ENCODE peak calls at places on chromosome 1, in eight cellular contexts. F is sigmoid colon, E is esophagus squamous epithelium, T is HCT116, J is IMR-90, N is right lobe of liver, S is prostate gland, V is endothelial cell of umbilical vein. H is an unnamed sample.

GRCh38 chr1:35564037-35564883 is 6.7 kb downstream of the NCDN start:
- DNase-seq in T (peak; percentile 58), S (peak; percentile 71), E (no peak), N (peak; percentile 73), V (peak; percentile 70), F (peak; percentile 85), J (peak; percentile 78), H (peak; percentile 93)

GRCh38 chr1:49036700-49037099 is 260.0 kb upstream of the BEND5 start:
- DNase-seq in T (no peak), E (no peak), S (no peak), J (no peak), N (no peak), F (no peak), V (no peak), H (no peak)

GRCh38 chr1:156534424-156535060 is 34.0 kb upstream of the MEF2D start:
- DNase-seq in S (no peak), E (no peak), J (no peak), N (no peak), T (no peak), F (no peak), V (no peak), H (no peak)

GRCh38 chr1:214417545-214418210 is 133.7 kb downstream of the PTPN14 start:
- DNase-seq in T (no peak), F (no peak), J (no peak), V (no peak), N (no peak), E (no peak), S (no peak), H (no peak)

GRCh38 chr1:5770981-5771765 is 221.1 kb downstream of the NPHP4 start:
- DNase-seq in V (no peak), S (no peak), F (no peak), T (no peak), E (no peak), N (no peak), J (no peak), H (no peak)

GRCh38 chr1:226457307-226457712 is 49.4 kb upstream of the PARP1 start:
- DNase-seq in F (no peak), N (no peak), T (no peak), S (no peak), E (no peak), V (peak; percentile 16), J (no peak), H (no peak)

GRCh38 chr1:72845342-72845741 is 563.0 kb upstream of the NEGR1 start:
- DNase-seq in F (no peak), E (no peak), N (no peak), S (no peak), V (peak; percentile 31), T (no peak), J (no peak), H (no peak)

GRCh38 chr1:10679521-10680220 is 116.8 kb downstream of the CASZ1 start:
- DNase-seq in N (no peak), E (no peak), T (peak; percentile 65), J (peak; percentile 62), V (peak; percentile 36), F (no peak), S (peak; percentile 76), H (no peak)

GRCh38 chr1:188386161-188386560 is 1557.4 kb downstream of the PLA2G4A start:
- DNase-seq in T (no peak), V (no peak), E (no peak), F (no peak), J (no peak), S (no peak), N (no peak), H (no peak)

GRCh38 chr1:211893260-211893659 is 62.7 kb upstream of the LPGAT1 start:
- DNase-seq in J (no peak), T (no peak), F (no peak), N (no peak), S (no peak), E (no peak), V (no peak), H (no peak)

DNA sequence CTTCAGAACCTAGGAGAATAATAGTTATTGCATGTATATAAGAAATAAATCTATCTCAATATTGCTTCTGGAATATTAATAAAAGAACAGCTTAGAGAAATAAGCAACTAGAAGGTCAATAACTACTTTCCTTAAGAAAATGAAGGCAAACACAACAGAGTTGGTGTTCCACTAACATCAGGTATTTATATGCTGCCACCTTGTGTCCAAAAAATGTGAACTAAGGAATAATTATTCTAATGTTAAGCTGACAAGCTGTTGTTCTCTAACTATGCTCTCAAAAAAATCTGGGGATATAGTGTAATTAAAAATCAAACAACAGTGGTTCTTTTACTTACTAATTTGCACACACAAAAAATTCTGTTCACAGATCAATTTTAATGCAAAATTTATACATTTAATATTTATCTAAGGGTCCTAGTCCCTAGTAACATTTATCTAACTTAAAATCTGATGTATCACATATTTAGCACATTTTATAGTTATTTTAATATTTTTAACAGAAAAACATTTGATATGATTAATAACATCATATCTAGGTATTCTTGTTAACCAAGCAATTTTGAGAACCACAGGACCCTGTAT is 39.6 kb downstream of the UCHL5 start:
- DNase-seq in F (no peak), E (no peak), V (peak; percentile 76), T (peak; percentile 49), J (peak; percentile 64), N (no peak), S (peak; percentile 34), H (peak; percentile 28)
- TF ChIP-seq POLR2A in F (no peak), E (no peak), V (no peak), T (no peak), J (no peak), N (no peak), S (no peak), H (no peak)

GRCh38 chr1:110675060-110675791 is 486 bp upstream of the KCNA3 start:
- DNase-seq in J (no peak), V (no peak), N (no peak), F (no peak), S (no peak), T (no peak), E (no peak), H (no peak)
- H3K27me3 ChIP-seq in J (peaks cover 20% of the 10 kb centered on the region), V (peaks cover 35% of the 10 kb centered on the region), N (no peaks in the 10 kb centered on the region), F (peaks cover 69% of the 10 kb centered on the region), S (peaks cover 24% of the 10 kb centered on the region), T (peaks cover 20% of the 10 kb centered on the region), E (peaks cover 13% of the 10 kb centered on the region), H (no peaks in the 10 kb centered on the region)

GRCh38 chr1:31769720-31770390 is 5.7 kb upstream of the ADGRB2 start:
- DNase-seq in J (no peak), N (peak; percentile 47), V (no peak), S (peak; percentile 65), F (no peak), T (no peak), E (no peak), H (no peak)

GRCh38 chr1:31773861-31774260 is 9.7 kb upstream of the ADGRB2 start:
- DNase-seq in F (no peak), V (no peak), E (no peak), J (no peak), S (no peak), N (no peak), T (no peak), H (no peak)

GRCh38 chr1:31772669-31773248 is 8.6 kb upstream of the ADGRB2 start:
- DNase-seq in E (no peak), F (no peak), N (no peak), S (no peak), J (no peak), V (no peak), T (no peak), H (no peak)

GRCh38 chr1:31768939-31769704 is 5.0 kb upstream of the ADGRB2 start:
- DNase-seq in F (no peak), N (no peak), E (no peak), S (no peak), T (no peak), J (no peak), V (no peak), H (no peak)

DNA sequence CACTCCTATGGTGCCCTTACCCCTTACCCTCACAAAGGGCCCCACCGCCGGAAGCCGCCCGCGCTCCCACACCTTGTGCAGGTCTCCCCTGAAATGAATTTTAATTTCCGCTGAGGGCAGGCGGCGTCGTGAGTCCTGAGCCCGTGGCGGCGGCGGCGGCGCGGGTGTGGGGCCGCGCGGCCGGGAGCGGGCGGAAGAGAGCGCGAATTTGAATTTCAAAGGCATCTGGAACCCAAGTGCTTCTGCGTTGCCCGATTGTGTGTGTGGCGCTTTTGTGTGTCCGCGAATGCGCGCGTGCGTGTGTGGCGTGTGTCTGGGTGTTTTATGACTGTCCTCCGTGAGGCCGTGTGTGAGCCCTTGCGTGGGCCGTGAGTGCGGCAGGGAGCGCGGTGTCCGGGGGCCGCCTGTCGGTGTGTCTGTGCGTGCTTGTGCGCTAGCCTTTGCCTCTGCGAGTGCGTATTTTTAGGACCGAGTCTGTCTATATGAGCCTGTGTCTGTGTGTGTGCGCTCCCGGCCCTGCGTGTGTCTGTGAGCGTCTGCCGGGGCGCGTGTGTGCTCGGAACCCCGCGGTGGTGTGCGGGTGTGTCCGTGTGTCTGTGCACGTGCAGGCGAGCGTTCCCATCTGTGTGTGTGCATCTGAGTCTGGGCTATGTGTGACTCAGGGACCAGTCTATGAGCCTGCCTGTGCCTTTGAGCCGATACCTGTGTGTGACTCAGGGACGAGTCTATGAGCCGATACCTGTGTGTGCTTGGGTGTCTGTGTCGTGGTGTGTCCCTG is 7.9 kb upstream of the ADGRB2 start:
- DNase-seq in S (no peak), F (no peak), V (no peak), E (no peak), N (no peak), J (peak; percentile 27), T (no peak), H (no peak)
- H3K4me3 ChIP-seq in S (no peak overlapping the region), F (peak overlapping the region; percentile 32), V (no peak overlapping the region), E (no peak overlapping the region), N (no peak overlapping the region), J (no peak overlapping the region), T (no peak overlapping the region), H (peak overlapping the region; percentile 13)

GRCh38 chr1:32197837-32198236 is 2.6 kb upstream of the CCDC28B start:
- DNase-seq in F (no peak), N (no peak), T (no peak), S (no peak), V (no peak), J (no peak), E (no peak), H (no peak)
- TF ChIP-seq POLR2A in F (no peak), N (no peak), T (no peak), S (no peak), V (no peak), J (no peak), E (no peak), H (no peak)

DNA sequence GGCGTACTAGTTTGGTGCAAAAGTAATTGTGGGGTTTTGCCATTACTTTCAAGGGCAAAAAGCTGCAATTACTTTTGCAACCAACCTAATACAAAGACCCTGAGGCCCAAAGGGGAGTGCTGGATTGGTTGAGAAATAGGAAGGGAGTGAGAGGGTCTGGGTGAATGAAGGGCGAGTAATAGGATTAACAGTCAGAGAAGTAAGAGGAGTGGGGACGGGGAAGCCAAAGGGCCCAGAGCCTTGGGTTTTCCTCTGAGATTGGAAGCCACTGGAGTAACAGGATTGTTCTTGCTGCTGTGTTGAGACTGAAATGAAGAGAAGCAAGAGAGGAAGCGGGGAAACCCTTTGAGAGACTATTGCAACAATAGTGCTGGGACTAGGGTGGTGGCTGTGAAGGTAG is 19.0 kb upstream of the PRELP start:
- DNase-seq in S (no peak), F (no peak), J (no peak), V (no peak), E (no peak), N (no peak), T (no peak), H (no peak)
- H3K27me3 ChIP-seq in S (no peaks in the 10 kb centered on the region), F (no peaks in the 10 kb centered on the region), J (peaks cover 25% of the 10 kb centered on the region), V (peaks cover 6% of the 10 kb centered on the region), E (no peaks in the 10 kb centered on the region), N (no peaks in the 10 kb centered on the region), T (peaks cover 17% of the 10 kb centered on the region), H (no peaks in the 10 kb centered on the region)